ENCODE peak calls at places on chromosomes 12 and 14, in four cellular contexts. A is OCI-LY7, C is MCF 10A, M is thoracic aorta. J is an unnamed sample.

GRCh38 chr12:117778656-117779055 is 190.1 kb downstream of the KSR2 start:
- DNase-seq in A (no peak), C (no peak), M (no peak), J (no peak)

GRCh38 chr14:55500708-55501107 is 60.3 kb upstream of the TBPL2 start:
- DNase-seq in A (no peak), C (no peak), M (no peak), J (no peak)

GRCh38 chr12:103769240-103769945 is 71.6 kb downstream of the NT5DC3 start:
- DNase-seq in A (no peak), C (no peak), M (no peak), J (no peak)

GRCh38 chr12:55745361-55746146 is 2.6 kb downstream of the GDF11 start:
- DNase-seq in A (peak; percentile 87), C (no peak), M (no peak), J (no peak)

GRCh38 chr12:123916729-123917128 is 55.9 kb downstream of the CCDC92 start:
- DNase-seq in A (no peak), C (peak; percentile 48), M (no peak), J (peak; percentile 89)

GRCh38 chr14:40240456-40240855 is 808.2 kb upstream of the FBXO33 start:
- DNase-seq in A (no peak), C (peak; percentile 18), M (no peak), J (no peak)

GRCh38 chr12:111785651-111786050 is 18.9 kb downstream of the ALDH2 start:
- DNase-seq in A (no peak), C (peak; percentile 48), M (no peak), J (no peak)

GRCh38 chr14:105944632-105945610 is 418.5 kb downstream of the TMEM121 start:
- DNase-seq in A (no peak), C (peak; percentile 71), M (no peak), J (peak; percentile 91)

GRCh38 chr12:111034911-111035577 is 114.7 kb upstream of the MYL2 start:
- DNase-seq in A (no peak), C (no peak), M (no peak), J (no peak)

GRCh38 chr12:2212971-2213869 is 160.4 kb downstream of the CACNA1C start:
- DNase-seq in A (no peak), C (no peak), M (no peak), J (no peak)

GRCh38 chr14:70822706-70823185 is 13.4 kb upstream of the MAP3K9 start:
- DNase-seq in A (no peak), C (no peak), M (no peak), J (no peak)

DNA sequence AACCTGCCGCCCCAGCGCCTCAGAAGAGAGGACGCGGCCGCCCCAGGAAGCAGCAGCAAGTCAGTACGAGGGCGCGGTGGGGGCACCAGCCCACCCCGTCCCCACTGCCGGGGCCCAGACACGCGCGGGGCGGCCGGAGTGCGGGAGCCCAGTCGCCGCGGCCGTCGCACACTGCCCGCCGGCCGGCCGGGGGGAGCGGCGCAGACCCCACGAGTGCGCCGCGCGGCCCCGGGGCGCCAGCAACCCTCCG is 965 bp downstream of the HMGA2 start:
- DNase-seq in A (no peak), C (no peak), M (no peak), J (no peak)
- TF ChIP-seq CTCF in A (no peak), C (no peak), M (no peak), J (no peak)

GRCh38 chr12:49294804-49295086 is 202 bp upstream of the PRPH start:
- DNase-seq in A (no peak), C (no peak), M (no peak), J (no peak)

GRCh38 chr12:49296836-49297694 is 2.1 kb downstream of the PRPH start:
- DNase-seq in A (no peak), C (peak; percentile 73), M (no peak), J (peak; percentile 41)

GRCh38 chr12:49294086-49294803 is 702 bp upstream of the PRPH start:
- DNase-seq in A (no peak), C (no peak), M (no peak), J (no peak)

GRCh38 chr12:49296034-49296835 is 1.3 kb downstream of the PRPH start:
- DNase-seq in A (peak; percentile 69), C (peak; percentile 45), M (no peak), J (peak; percentile 73)

DNA sequence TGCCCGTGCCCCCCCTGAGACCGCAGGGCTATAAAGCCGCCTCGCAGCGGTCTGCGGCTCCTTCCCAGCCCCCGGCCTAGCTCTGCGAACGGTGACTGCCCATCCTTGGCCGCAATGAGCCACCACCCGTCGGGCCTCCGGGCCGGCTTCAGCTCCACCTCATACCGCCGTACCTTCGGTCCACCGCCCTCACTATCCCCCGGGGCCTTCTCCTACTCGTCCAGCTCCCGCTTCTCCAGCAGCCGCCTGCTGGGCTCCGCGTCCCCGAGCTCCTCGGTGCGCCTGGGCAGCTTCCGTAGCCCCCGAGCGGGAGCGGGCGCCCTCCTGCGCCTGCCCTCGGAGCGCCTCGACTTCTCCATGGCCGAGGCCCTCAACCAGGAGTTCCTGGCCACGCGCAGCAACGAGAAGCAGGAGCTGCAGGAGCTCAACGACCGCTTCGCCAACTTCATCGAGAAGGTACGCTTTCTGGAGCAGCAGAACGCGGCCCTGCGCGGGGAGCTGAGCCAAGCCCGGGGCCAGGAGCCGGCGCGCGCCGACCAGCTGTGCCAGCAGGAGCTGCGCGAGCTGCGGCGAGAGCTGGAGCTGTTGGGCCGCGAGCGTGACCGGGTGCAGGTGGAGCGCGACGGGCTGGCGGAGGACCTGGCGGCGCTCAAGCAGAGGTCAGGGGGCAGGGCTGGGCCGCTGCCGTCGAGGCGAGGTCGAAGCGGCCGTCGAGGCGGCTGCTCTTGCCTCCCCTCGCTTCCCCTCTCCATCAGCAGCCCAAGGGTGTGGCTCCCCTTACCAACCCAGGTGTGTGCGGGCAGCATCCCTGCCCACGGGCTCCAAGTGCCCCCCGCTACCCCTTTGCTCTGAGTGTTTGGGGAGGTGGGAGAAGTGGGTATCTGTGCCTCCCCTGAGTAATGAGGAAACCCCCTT is at the start of gene PRPH:
- DNase-seq in A (no peak), C (no peak), M (no peak), J (no peak)
- TF ChIP-seq CTCF in A (no peak), C (no peak), M (no peak), J (no peak)

GRCh38 chr14:102499401-102500189 is 10.0 kb downstream of the ANKRD9 start:
- DNase-seq in A (no peak), C (no peak), M (no peak), J (no peak)

GRCh38 chr14:102496331-102496691 is 13.3 kb downstream of the ANKRD9 start:
- DNase-seq in A (no peak), C (no peak), M (no peak), J (no peak)

GRCh38 chr14:102496955-102497744 is 12.4 kb downstream of the ANKRD9 start:
- DNase-seq in A (no peak), C (no peak), M (no peak), J (no peak)

GRCh38 chr14:102498678-102499265 is 10.8 kb downstream of the ANKRD9 start:
- DNase-seq in A (no peak), C (no peak), M (no peak), J (no peak)

DNA sequence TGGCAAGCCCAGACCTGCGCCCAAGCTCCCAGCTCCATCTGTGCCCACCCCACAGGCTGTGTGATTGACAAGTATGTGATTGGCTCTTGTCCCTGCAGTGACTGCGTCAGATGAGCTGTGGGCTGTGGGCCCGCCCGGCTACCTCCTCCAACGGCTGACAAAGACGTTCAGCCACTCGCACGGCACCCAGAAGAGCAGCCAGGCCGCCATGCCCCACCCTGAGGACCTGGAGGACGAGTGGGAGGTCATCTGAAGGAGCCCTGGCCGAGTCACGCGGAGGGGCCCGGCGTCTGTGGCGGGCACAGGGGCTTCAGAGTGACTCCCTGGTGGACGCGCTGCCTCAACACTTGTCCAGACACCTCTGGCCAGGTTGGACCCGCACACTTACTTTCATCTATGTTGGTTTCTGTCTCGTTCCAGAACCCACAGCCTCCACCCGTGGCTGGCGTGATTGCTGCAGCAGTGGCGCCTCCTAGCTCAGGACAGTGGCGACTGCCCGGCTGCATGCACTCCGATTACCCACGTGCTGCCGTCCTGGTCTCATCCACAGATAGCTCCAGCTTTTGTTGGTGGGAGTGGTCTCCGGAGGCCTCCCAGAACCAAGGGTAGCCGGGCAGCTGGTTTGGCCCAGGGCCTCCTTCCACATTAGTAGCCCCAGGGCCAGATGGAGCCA is 11.4 kb downstream of the ANKRD9 start:
- DNase-seq in A (no peak), C (no peak), M (no peak), J (no peak)
- TF ChIP-seq CTCF in A (peak; percentile 59), C (no peak), M (no peak), J (no peak)

GRCh38 chr12:100926669-100927248 is 132.2 kb downstream of the ANO4 start:
- DNase-seq in A (no peak), C (peak; percentile 54), M (no peak), J (no peak)
- TF ChIP-seq CTCF in A (peak; percentile 26), C (peak; percentile 36), M (no peak), J (no peak)

GRCh38 chr12:131229426-131230339 is 276.0 kb downstream of the ADGRD1 start:
- DNase-seq in A (no peak), C (no peak), M (no peak), J (no peak)

GRCh38 chr12:131233737-131234474 is 280.2 kb downstream of the ADGRD1 start:
- DNase-seq in A (no peak), C (peak; percentile 59), M (no peak), J (no peak)

GRCh38 chr12:131231194-131231980 is 277.7 kb downstream of the ADGRD1 start:
- DNase-seq in A (no peak), C (no peak), M (no peak), J (no peak)

GRCh38 chr12:131226345-131227265 is 272.9 kb downstream of the ADGRD1 start:
- DNase-seq in A (no peak), C (no peak), M (no peak), J (no peak)

DNA sequence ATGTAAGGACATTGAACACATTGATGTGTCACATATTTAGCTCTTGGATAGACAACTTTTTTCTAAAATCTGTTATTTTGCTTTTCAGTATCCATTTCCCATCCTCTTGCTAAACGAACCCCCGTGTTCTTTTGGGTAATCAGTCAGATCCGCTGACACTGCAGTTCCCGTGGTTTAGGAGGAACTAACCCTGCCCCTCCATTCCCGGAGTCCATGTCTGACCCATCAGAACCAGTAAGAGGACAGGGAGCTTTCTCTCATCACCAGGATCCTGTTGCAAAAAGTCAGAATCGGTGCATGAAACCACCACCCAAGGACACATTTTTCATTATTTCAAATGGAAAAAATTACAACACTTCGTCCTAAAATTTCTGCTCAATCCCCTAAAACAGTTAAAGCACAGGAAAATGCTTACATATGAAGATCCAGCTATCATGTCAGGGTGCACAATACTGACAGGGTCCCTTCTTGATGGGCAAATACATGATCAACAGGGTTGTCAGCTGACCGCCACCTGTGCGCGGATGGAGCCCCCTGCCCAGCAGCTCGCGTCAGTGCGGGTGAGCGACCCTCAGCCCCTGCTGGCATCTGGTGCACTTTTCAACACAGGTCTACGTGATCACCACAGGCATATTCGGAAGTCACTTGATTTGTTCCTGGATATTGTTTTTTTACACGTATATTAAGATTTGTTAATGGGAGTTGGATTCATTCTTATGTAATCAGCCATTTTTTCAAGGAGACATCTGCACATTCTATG is 276.8 kb downstream of the ADGRD1 start:
- DNase-seq in A (no peak), C (no peak), M (no peak), J (no peak)
- TF ChIP-seq CTCF in A (no peak), C (no peak), M (no peak), J (no peak)

GRCh38 chr14:74762917-74763802 is at the start of gene YLPM1:
- DNase-seq in A (peak; percentile 98), C (peak; percentile 96), M (peak; percentile 74), J (peak; percentile 93)
- TF ChIP-seq CTCF in A (peak; percentile 81), C (peak; percentile 19), M (peak; percentile 35), J (peak; percentile 46)

GRCh38 chr12:32261638-32262037 is 137.7 kb upstream of the FGD4 start:
- DNase-seq in A (peak; percentile 87), C (no peak), M (no peak), J (peak; percentile 34)
- TF ChIP-seq CTCF in A (peak; percentile 89), C (no peak), M (no peak), J (no peak)